ENCODE peak calls at places on chromosomes 6 and 20, in four cellular contexts. S is MCF 10A, X is H4, H is Calu3. I is an unnamed sample.

GRCh38 chr6:4403828-4404227 is 268.5 kb upstream of the ECI2 start:
- DNase-seq in S (no peak), X (no peak), H (no peak), I (no peak)

GRCh38 chr20:17946040-17946439 is 22.6 kb downstream of the SNX5 start:
- DNase-seq in X (no peak), H (no peak), S (no peak), I (no peak)

GRCh38 chr6:3808759-3809514 is 40.2 kb upstream of the FAM50B start:
- DNase-seq in X (peak), H (peak), S (peak), I (no peak)

GRCh38 chr6:136792066-136792944 is at the start of gene MAP3K5:
- DNase-seq in X (peak), H (peak), S (peak), I (peak)

GRCh38 chr6:31037692-31038091 is 27.4 kb downstream of the MUC22 start:
- DNase-seq in S (no peak), X (no peak), H (no peak), I (no peak)

GRCh38 chr6:20447157-20447556 is 45.5 kb downstream of the E2F3 start:
- DNase-seq in X (no peak), H (no peak), S (no peak), I (no peak)

GRCh38 chr20:34887023-34887422 is 10.6 kb downstream of the ACSS2 start:
- DNase-seq in H (no peak), S (no peak), X (no peak), I (no peak)

GRCh38 chr6:109330263-109330662 is 52.0 kb downstream of the CD164 start:
- DNase-seq in S (no peak), X (no peak), H (no peak), I (no peak)

GRCh38 chr6:22253955-22254655 is 42.7 kb downstream of the PRL start:
- DNase-seq in X (no peak), S (no peak), H (no peak), I (no peak)

GRCh38 chr20:62875419-62876355 is 14.1 kb upstream of the TCFL5 start:
- DNase-seq in X (peak), S (peak), H (peak), I (no peak)

GRCh38 chr6:152720964-152721363 is 23.3 kb downstream of the MYCT1 start:
- DNase-seq in X (no peak), S (peak), H (no peak), I (no peak)

GRCh38 chr20:51651921-51652549 is 109.5 kb upstream of the NFATC2 start:
- DNase-seq in H (no peak), S (no peak), X (no peak), I (no peak)

GRCh38 chr6:147615659-147616456 is 107.4 kb downstream of the SAMD5 start:
- DNase-seq in X (no peak), H (no peak), S (no peak), I (no peak)

GRCh38 chr6:118635909-118636735 is 15.3 kb downstream of the CEP85L start:
- DNase-seq in H (no peak), X (no peak), S (no peak), I (no peak)